ENCODE peak calls at places on chromosomes 3 and 15, in four cellular contexts. One of them, this sample, is unnamed.

GRCh38 chr3:134852132-134852531 is 57.1 kb downstream of the EPHB1 start:
- DNase-seq in WERI-Rb-1: no peak
- DNase-seq in thoracic aorta: no peak
- DNase-seq in progenitor cell of endocrine pancreas: no peak
- DNase-seq in this sample: no peak

GRCh38 chr3:46998121-46998851 is 18.8 kb downstream of the NBEAL2 start:
- DNase-seq in WERI-Rb-1: peak; percentile 87
- DNase-seq in thoracic aorta: no peak
- DNase-seq in progenitor cell of endocrine pancreas: peak; percentile 76
- DNase-seq in this sample: no peak

GRCh38 chr3:69149586-69149985 is 27.2 kb upstream of the LMOD3 start:
- DNase-seq in WERI-Rb-1: no peak
- DNase-seq in thoracic aorta: no peak
- DNase-seq in progenitor cell of endocrine pancreas: no peak
- DNase-seq in this sample: no peak

GRCh38 chr3:133881987-133882825 is 13.5 kb downstream of the RAB6B start:
- DNase-seq in WERI-Rb-1: no peak
- DNase-seq in thoracic aorta: no peak
- DNase-seq in progenitor cell of endocrine pancreas: no peak
- DNase-seq in this sample: no peak

GRCh38 chr3:57126244-57126643 is 38.9 kb downstream of the IL17RD start:
- DNase-seq in WERI-Rb-1: no peak
- DNase-seq in thoracic aorta: no peak
- DNase-seq in progenitor cell of endocrine pancreas: no peak
- DNase-seq in this sample: no peak

GRCh38 chr3:143170043-143170442 is 50.5 kb downstream of the CHST2 start:
- DNase-seq in WERI-Rb-1: no peak
- DNase-seq in thoracic aorta: no peak
- DNase-seq in progenitor cell of endocrine pancreas: no peak
- DNase-seq in this sample: no peak

GRCh38 chr3:43632269-43632733 is 10.5 kb upstream of the ANO10 start:
- DNase-seq in WERI-Rb-1: no peak
- DNase-seq in thoracic aorta: no peak
- DNase-seq in progenitor cell of endocrine pancreas: no peak
- DNase-seq in this sample: no peak

GRCh38 chr15:64566629-64567427 is 106.5 kb downstream of the ZNF609 start:
- DNase-seq in WERI-Rb-1: peak; percentile 71
- DNase-seq in thoracic aorta: no peak
- DNase-seq in progenitor cell of endocrine pancreas: no peak
- DNase-seq in this sample: no peak

GRCh38 chr15:74184582-74185091 is 11.1 kb downstream of the ISLR start:
- DNase-seq in WERI-Rb-1: no peak
- DNase-seq in thoracic aorta: no peak
- DNase-seq in progenitor cell of endocrine pancreas: no peak
- DNase-seq in this sample: no peak

GRCh38 chr3:113174806-113175490 is 36.4 kb upstream of the BOC start:
- DNase-seq in WERI-Rb-1: no peak
- DNase-seq in thoracic aorta: no peak
- DNase-seq in progenitor cell of endocrine pancreas: no peak
- DNase-seq in this sample: no peak

GRCh38 chr3:167884481-167884880 is 149.0 kb downstream of the SERPINI1 start:
- DNase-seq in WERI-Rb-1: no peak
- DNase-seq in thoracic aorta: no peak
- DNase-seq in progenitor cell of endocrine pancreas: no peak
- DNase-seq in this sample: no peak

GRCh38 chr3:128392812-128393544 is 73.7 kb downstream of the DNAJB8 start:
- DNase-seq in WERI-Rb-1: no peak
- DNase-seq in thoracic aorta: no peak
- DNase-seq in progenitor cell of endocrine pancreas: no peak
- DNase-seq in this sample: no peak

GRCh38 chr3:3179407-3180094 is at the start of gene CRBN:
- DNase-seq in WERI-Rb-1: peak; percentile 87
- DNase-seq in thoracic aorta: peak; percentile 44
- DNase-seq in progenitor cell of endocrine pancreas: peak; percentile 79
- DNase-seq in this sample: peak; percentile 91

GRCh38 chr15:43067717-43068461 is 37.9 kb downstream of the UBR1 start:
- DNase-seq in WERI-Rb-1: no peak
- DNase-seq in thoracic aorta: no peak
- DNase-seq in progenitor cell of endocrine pancreas: no peak
- DNase-seq in this sample: no peak

GRCh38 chr15:68210821-68211655 is 5.9 kb upstream of the CALML4 start:
- DNase-seq in WERI-Rb-1: peak; percentile 85
- DNase-seq in thoracic aorta: no peak
- DNase-seq in progenitor cell of endocrine pancreas: peak; percentile 63
- DNase-seq in this sample: peak; percentile 82

GRCh38 chr3:120894285-120894684 is 13.7 kb upstream of the STXBP5L start:
- DNase-seq in WERI-Rb-1: no peak
- DNase-seq in thoracic aorta: no peak
- DNase-seq in progenitor cell of endocrine pancreas: no peak
- DNase-seq in this sample: no peak

GRCh38 chr3:189262746-189263145 is 91.0 kb downstream of the TPRG1 start:
- DNase-seq in WERI-Rb-1: no peak
- DNase-seq in thoracic aorta: no peak
- DNase-seq in progenitor cell of endocrine pancreas: no peak
- DNase-seq in this sample: no peak

GRCh38 chr3:52029535-52029934 is 26.8 kb downstream of the DUSP7 start:
- DNase-seq in WERI-Rb-1: no peak
- DNase-seq in thoracic aorta: no peak
- DNase-seq in progenitor cell of endocrine pancreas: no peak
- DNase-seq in this sample: no peak

GRCh38 chr3:12708584-12709192 is 44.8 kb upstream of the RAF1 start:
- DNase-seq in WERI-Rb-1: no peak
- DNase-seq in thoracic aorta: peak; percentile 56
- DNase-seq in progenitor cell of endocrine pancreas: no peak
- DNase-seq in this sample: no peak

GRCh38 chr3:12705981-12706380 is 42.1 kb upstream of the RAF1 start:
- DNase-seq in WERI-Rb-1: no peak
- DNase-seq in thoracic aorta: no peak
- DNase-seq in progenitor cell of endocrine pancreas: no peak
- DNase-seq in this sample: no peak

GRCh38 chr3:12709334-12709733 is 45.4 kb upstream of the RAF1 start:
- DNase-seq in WERI-Rb-1: no peak
- DNase-seq in thoracic aorta: no peak
- DNase-seq in progenitor cell of endocrine pancreas: no peak
- DNase-seq in this sample: no peak

GRCh38 chr3:12706504-12707253 is 42.8 kb upstream of the RAF1 start:
- DNase-seq in WERI-Rb-1: peak; percentile 83
- DNase-seq in thoracic aorta: no peak
- DNase-seq in progenitor cell of endocrine pancreas: peak; percentile 25
- DNase-seq in this sample: peak; percentile 68

GRCh38 chr3:12707425-12707824 is 43.5 kb upstream of the RAF1 start:
- DNase-seq in WERI-Rb-1: no peak
- DNase-seq in thoracic aorta: no peak
- DNase-seq in progenitor cell of endocrine pancreas: no peak
- DNase-seq in this sample: no peak
- TF ChIP-seq CTCF in WERI-Rb-1: no peak
- TF ChIP-seq CTCF in thoracic aorta: no peak
- TF ChIP-seq CTCF in progenitor cell of endocrine pancreas: no peak
- TF ChIP-seq CTCF in this sample: no peak

GRCh38 chr3:150309557-150309956 is 98.5 kb upstream of the TSC22D2 start:
- DNase-seq in WERI-Rb-1: no peak
- DNase-seq in thoracic aorta: no peak
- DNase-seq in progenitor cell of endocrine pancreas: no peak
- DNase-seq in this sample: no peak

GRCh38 chr3:150308481-150308918 is 99.6 kb upstream of the TSC22D2 start:
- DNase-seq in WERI-Rb-1: no peak
- DNase-seq in thoracic aorta: no peak
- DNase-seq in progenitor cell of endocrine pancreas: no peak
- DNase-seq in this sample: no peak

GRCh38 chr3:150311156-150311555 is 96.9 kb upstream of the TSC22D2 start:
- DNase-seq in WERI-Rb-1: no peak
- DNase-seq in thoracic aorta: no peak
- DNase-seq in progenitor cell of endocrine pancreas: no peak
- DNase-seq in this sample: no peak

GRCh38 chr3:150303776-150304175 is 104.3 kb upstream of the TSC22D2 start:
- DNase-seq in WERI-Rb-1: peak; percentile 42
- DNase-seq in thoracic aorta: no peak
- DNase-seq in progenitor cell of endocrine pancreas: no peak
- DNase-seq in this sample: no peak

GRCh38 chr3:150307862-150308261 is 100.2 kb upstream of the TSC22D2 start:
- DNase-seq in WERI-Rb-1: no peak
- DNase-seq in thoracic aorta: no peak
- DNase-seq in progenitor cell of endocrine pancreas: no peak
- DNase-seq in this sample: no peak
- TF ChIP-seq CTCF in WERI-Rb-1: no peak
- TF ChIP-seq CTCF in thoracic aorta: no peak
- TF ChIP-seq CTCF in progenitor cell of endocrine pancreas: no peak
- TF ChIP-seq CTCF in this sample: no peak

GRCh38 chr3:141940204-141940776 is 63.8 kb downstream of the ATP1B3 start:
- DNase-seq in WERI-Rb-1: peak; percentile 43
- DNase-seq in thoracic aorta: no peak
- DNase-seq in progenitor cell of endocrine pancreas: no peak
- DNase-seq in this sample: no peak
- TF ChIP-seq CTCF in WERI-Rb-1: peak; percentile 28
- TF ChIP-seq CTCF in thoracic aorta: no peak
- TF ChIP-seq CTCF in progenitor cell of endocrine pancreas: no peak
- TF ChIP-seq CTCF in this sample: no peak

GRCh38 chr3:196122021-196122687 is 40.3 kb upstream of the TFRC start:
- DNase-seq in WERI-Rb-1: no peak
- DNase-seq in thoracic aorta: no peak
- DNase-seq in progenitor cell of endocrine pancreas: no peak
- DNase-seq in this sample: no peak
- TF ChIP-seq CTCF in WERI-Rb-1: no peak
- TF ChIP-seq CTCF in thoracic aorta: no peak
- TF ChIP-seq CTCF in progenitor cell of endocrine pancreas: no peak
- TF ChIP-seq CTCF in this sample: no peak

DNA sequence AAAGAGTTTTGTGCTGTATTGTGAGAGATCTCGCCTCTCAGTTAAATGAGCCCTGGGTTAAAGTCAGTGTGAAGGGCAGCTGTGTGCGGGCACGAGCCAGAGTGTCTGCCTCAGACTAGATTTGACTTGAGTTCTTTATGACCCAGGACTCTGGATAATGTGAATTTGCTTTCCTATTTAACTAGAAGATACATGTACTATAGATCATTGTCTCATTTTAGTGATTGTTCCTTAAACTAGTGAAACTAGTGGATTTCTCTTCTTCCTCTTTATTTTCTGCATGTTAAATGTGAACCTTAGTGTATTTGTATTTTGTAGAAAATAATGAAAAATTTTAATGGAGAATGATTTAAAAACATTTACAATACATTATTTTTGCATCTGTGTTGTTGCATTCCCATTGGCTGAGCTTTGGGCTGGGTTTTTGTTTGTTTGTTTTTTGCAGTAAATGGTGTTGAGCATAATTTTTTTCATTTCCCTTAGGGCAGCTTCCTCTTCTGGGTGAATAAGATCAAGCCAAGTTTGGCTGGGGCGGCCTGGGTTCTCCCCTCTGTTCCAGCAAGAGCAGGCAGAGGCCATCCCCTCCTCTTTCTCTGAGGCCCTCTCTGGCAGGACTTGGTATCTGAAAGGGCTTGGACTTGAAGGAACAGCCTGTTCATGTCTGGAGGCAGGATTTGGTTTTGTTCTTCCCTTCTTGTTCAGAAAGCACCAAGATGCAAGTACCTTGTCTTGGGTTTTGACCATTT is 15.0 kb downstream of the GCSAM start:
- DNase-seq in WERI-Rb-1: peak; percentile 16
- DNase-seq in thoracic aorta: no peak
- DNase-seq in progenitor cell of endocrine pancreas: no peak
- DNase-seq in this sample: no peak
- TF ChIP-seq CTCF in WERI-Rb-1: no peak
- TF ChIP-seq CTCF in thoracic aorta: no peak
- TF ChIP-seq CTCF in progenitor cell of endocrine pancreas: no peak
- TF ChIP-seq CTCF in this sample: no peak

GRCh38 chr3:103440539-103441113 is 1005.8 kb downstream of the ZPLD1 start:
- DNase-seq in WERI-Rb-1: no peak
- DNase-seq in thoracic aorta: no peak
- DNase-seq in progenitor cell of endocrine pancreas: no peak
- DNase-seq in this sample: no peak
- TF ChIP-seq CTCF in WERI-Rb-1: no peak
- TF ChIP-seq CTCF in thoracic aorta: peak; percentile 17
- TF ChIP-seq CTCF in progenitor cell of endocrine pancreas: peak; percentile 49
- TF ChIP-seq CTCF in this sample: peak; percentile 70

This sample was measured in type B pancreatic cell.